ENCODE peak calls at places on chromosomes 13 and 19, in eight cellular contexts. One of them, this sample, is unnamed.

GRCh38 chr19:50844296-50844935 is 10.3 kb upstream of the KLK3 start:
- DNase-seq in left colon: no peak
- DNase-seq in NCI-H510A treated with DMSO at 0.1 percent for 48 hours: no peak
- DNase-seq in endodermal cell: no peak
- DNase-seq in esophagus squamous epithelium: no peak
- DNase-seq in HFFc6: no peak
- DNase-seq in GOT3: no peak
- DNase-seq in T follicular helper cell: no peak
- DNase-seq in this sample: no peak

GRCh38 chr19:47494729-47495128 is 10.7 kb upstream of the KPTN start:
- DNase-seq in left colon: peak
- DNase-seq in NCI-H510A treated with DMSO at 0.1 percent for 48 hours: peak
- DNase-seq in endodermal cell: no peak
- DNase-seq in esophagus squamous epithelium: no peak
- DNase-seq in HFFc6: no peak
- DNase-seq in GOT3: no peak
- DNase-seq in T follicular helper cell: no peak
- DNase-seq in this sample: no peak

GRCh38 chr13:93398167-93398566 is 171.6 kb downstream of the GPC6 start:
- DNase-seq in left colon: no peak
- DNase-seq in NCI-H510A treated with DMSO at 0.1 percent for 48 hours: no peak
- DNase-seq in endodermal cell: no peak
- DNase-seq in esophagus squamous epithelium: no peak
- DNase-seq in HFFc6: no peak
- DNase-seq in GOT3: no peak
- DNase-seq in T follicular helper cell: no peak
- DNase-seq in this sample: no peak

GRCh38 chr13:53165201-53165600 is 136.6 kb downstream of the OLFM4 start:
- DNase-seq in left colon: no peak
- DNase-seq in NCI-H510A treated with DMSO at 0.1 percent for 48 hours: no peak
- DNase-seq in endodermal cell: no peak
- DNase-seq in esophagus squamous epithelium: no peak
- DNase-seq in HFFc6: no peak
- DNase-seq in GOT3: no peak
- DNase-seq in T follicular helper cell: no peak
- DNase-seq in this sample: no peak

GRCh38 chr13:21321269-21321668 is 137.8 kb downstream of the ZDHHC20 start:
- DNase-seq in left colon: no peak
- DNase-seq in NCI-H510A treated with DMSO at 0.1 percent for 48 hours: no peak
- DNase-seq in endodermal cell: no peak
- DNase-seq in esophagus squamous epithelium: no peak
- DNase-seq in HFFc6: no peak
- DNase-seq in GOT3: no peak
- DNase-seq in T follicular helper cell: no peak
- DNase-seq in this sample: no peak

GRCh38 chr13:112067121-112067741 is at the start of gene SOX1:
- DNase-seq in left colon: no peak
- DNase-seq in NCI-H510A treated with DMSO at 0.1 percent for 48 hours: no peak
- DNase-seq in endodermal cell: peak
- DNase-seq in esophagus squamous epithelium: no peak
- DNase-seq in HFFc6: no peak
- DNase-seq in GOT3: no peak
- DNase-seq in T follicular helper cell: no peak
- DNase-seq in this sample: no peak

GRCh38 chr19:9070066-9070465 is 16.8 kb upstream of the OR1M1 start:
- DNase-seq in left colon: no peak
- DNase-seq in NCI-H510A treated with DMSO at 0.1 percent for 48 hours: no peak
- DNase-seq in endodermal cell: peak
- DNase-seq in esophagus squamous epithelium: no peak
- DNase-seq in HFFc6: no peak
- DNase-seq in GOT3: no peak
- DNase-seq in T follicular helper cell: no peak
- DNase-seq in this sample: no peak

GRCh38 chr13:99311748-99312492 is 4.7 kb upstream of the GPR183 start:
- DNase-seq in left colon: no peak
- DNase-seq in NCI-H510A treated with DMSO at 0.1 percent for 48 hours: no peak
- DNase-seq in endodermal cell: no peak
- DNase-seq in esophagus squamous epithelium: no peak
- DNase-seq in HFFc6: no peak
- DNase-seq in GOT3: no peak
- DNase-seq in T follicular helper cell: no peak
- DNase-seq in this sample: no peak

GRCh38 chr13:34678154-34678553 is 263.9 kb upstream of the NBEA start:
- DNase-seq in left colon: no peak
- DNase-seq in NCI-H510A treated with DMSO at 0.1 percent for 48 hours: no peak
- DNase-seq in endodermal cell: no peak
- DNase-seq in esophagus squamous epithelium: no peak
- DNase-seq in HFFc6: peak
- DNase-seq in GOT3: no peak
- DNase-seq in T follicular helper cell: no peak
- DNase-seq in this sample: no peak

GRCh38 chr13:73059460-73060250 is 850 bp downstream of the KLF5 start:
- DNase-seq in left colon: no peak
- DNase-seq in NCI-H510A treated with DMSO at 0.1 percent for 48 hours: no peak
- DNase-seq in endodermal cell: peak
- DNase-seq in esophagus squamous epithelium: no peak
- DNase-seq in HFFc6: peak
- DNase-seq in GOT3: no peak
- DNase-seq in T follicular helper cell: peak
- DNase-seq in this sample: peak